ENCODE peak calls at places on chromosomes 11 and 22, in four cellular contexts. G is right lobe of liver, R is HCEC 1CT, T is neural progenitor cell. J is an unnamed sample.

GRCh38 chr22:41857160-41857859 is 24.4 kb downstream of the SREBF2 start:
- DNase-seq in R (peak; percentile 73), T (peak; percentile 70), G (no peak), J (no peak)

GRCh38 chr11:2451336-2451735 is 6.5 kb downstream of the KCNQ1 start:
- DNase-seq in G (peak; percentile 52), T (no peak), R (no peak), J (no peak)

GRCh38 chr11:64854534-64855502 is 10.4 kb upstream of the CDC42BPG start:
- DNase-seq in R (peak; percentile 93), T (no peak), G (no peak), J (peak; percentile 96)

GRCh38 chr11:78419327-78419726 is 1.7 kb upstream of the GAB2 start:
- DNase-seq in R (peak; percentile 94), T (no peak), G (no peak), J (peak; percentile 94)

GRCh38 chr11:85784480-85784879 is 26.5 kb downstream of the SYTL2 start:
- DNase-seq in T (no peak), G (no peak), R (no peak), J (no peak)

GRCh38 chr11:118705111-118705741 is 25.8 kb upstream of the TREH start:
- DNase-seq in R (no peak), T (peak; percentile 51), G (no peak), J (no peak)

GRCh38 chr11:36019722-36020121 is 75.9 kb downstream of the LDLRAD3 start:
- DNase-seq in T (no peak), R (no peak), G (no peak), J (no peak)

GRCh38 chr22:49934891-49935557 is 16.6 kb downstream of the CRELD2 start:
- DNase-seq in G (peak; percentile 88), R (peak; percentile 37), T (peak; percentile 65), J (no peak)

GRCh38 chr11:74577624-74578396 is 14.6 kb upstream of the POLD3 start:
- DNase-seq in G (no peak), T (no peak), R (no peak), J (no peak)